ENCODE peak calls at places on chromosomes 13 and 19, in eight cellular contexts. One of them, this sample, is unnamed. For H3K4me1, the result is how much of the 10 kb centered on the place peaks cover.

GRCh38 chr13:33797622-33798021 is 20.3 kb upstream of the RFC3 start:
- DNase-seq in CD8-positive, alpha-beta memory T cell: no peak
- DNase-seq in fibroblast of lung: peak
- DNase-seq in stomach: no peak
- DNase-seq in mucosa of descending colon: no peak
- DNase-seq in transverse colon: no peak
- DNase-seq in H9: no peak
- DNase-seq in mesendoderm: no peak
- DNase-seq in this sample: no peak

GRCh38 chr19:10159610-10160009 is 35.1 kb downstream of the DNMT1 start:
- DNase-seq in fibroblast of lung: no peak
- DNase-seq in CD8-positive, alpha-beta memory T cell: no peak
- DNase-seq in stomach: no peak
- DNase-seq in mucosa of descending colon: no peak
- DNase-seq in H9: no peak
- DNase-seq in mesendoderm: no peak
- DNase-seq in transverse colon: no peak
- DNase-seq in this sample: no peak

GRCh38 chr13:26046639-26047038 is 5.2 kb downstream of the SHISA2 start:
- DNase-seq in mucosa of descending colon: no peak
- DNase-seq in transverse colon: no peak
- DNase-seq in stomach: no peak
- DNase-seq in fibroblast of lung: no peak
- DNase-seq in H9: no peak
- DNase-seq in mesendoderm: no peak
- DNase-seq in CD8-positive, alpha-beta memory T cell: no peak
- DNase-seq in this sample: no peak

GRCh38 chr19:44576843-44577565 is 36.4 kb upstream of the IGSF23 start:
- DNase-seq in CD8-positive, alpha-beta memory T cell: no peak
- DNase-seq in mucosa of descending colon: no peak
- DNase-seq in stomach: peak
- DNase-seq in mesendoderm: peak
- DNase-seq in fibroblast of lung: peak
- DNase-seq in transverse colon: peak
- DNase-seq in H9: peak
- DNase-seq in this sample: no peak

GRCh38 chr13:85693889-85694511 is 105.2 kb downstream of the SLITRK6 start:
- DNase-seq in transverse colon: no peak
- DNase-seq in fibroblast of lung: peak
- DNase-seq in stomach: no peak
- DNase-seq in mucosa of descending colon: no peak
- DNase-seq in mesendoderm: peak
- DNase-seq in CD8-positive, alpha-beta memory T cell: no peak
- DNase-seq in H9: no peak
- DNase-seq in this sample: no peak

GRCh38 chr19:42176990-42177685 is 40.3 kb downstream of the DEDD2 start:
- DNase-seq in CD8-positive, alpha-beta memory T cell: peak
- DNase-seq in mesendoderm: peak
- DNase-seq in H9: peak
- DNase-seq in fibroblast of lung: peak
- DNase-seq in transverse colon: peak
- DNase-seq in stomach: peak
- DNase-seq in mucosa of descending colon: peak
- DNase-seq in this sample: peak

GRCh38 chr19:3112375-3113099 is 18.4 kb downstream of the GNA11 start:
- DNase-seq in CD8-positive, alpha-beta memory T cell: no peak
- DNase-seq in transverse colon: no peak
- DNase-seq in H9: no peak
- DNase-seq in mucosa of descending colon: no peak
- DNase-seq in mesendoderm: no peak
- DNase-seq in stomach: no peak
- DNase-seq in fibroblast of lung: no peak
- DNase-seq in this sample: no peak

GRCh38 chr13:110683203-110683883 is 22.6 kb downstream of the CARS2 start:
- DNase-seq in stomach: no peak
- DNase-seq in mesendoderm: peak
- DNase-seq in CD8-positive, alpha-beta memory T cell: no peak
- DNase-seq in fibroblast of lung: peak
- DNase-seq in H9: no peak
- DNase-seq in transverse colon: no peak
- DNase-seq in mucosa of descending colon: no peak
- DNase-seq in this sample: no peak

GRCh38 chr13:38543561-38543960 is 143.3 kb upstream of the FREM2 start:
- DNase-seq in stomach: no peak
- DNase-seq in mucosa of descending colon: no peak
- DNase-seq in fibroblast of lung: no peak
- DNase-seq in mesendoderm: no peak
- DNase-seq in H9: no peak
- DNase-seq in transverse colon: no peak
- DNase-seq in CD8-positive, alpha-beta memory T cell: no peak
- DNase-seq in this sample: no peak

GRCh38 chr19:48006762-48007161 is 12.3 kb downstream of the ELSPBP1 start:
- DNase-seq in fibroblast of lung: no peak
- DNase-seq in transverse colon: no peak
- DNase-seq in H9: peak
- DNase-seq in CD8-positive, alpha-beta memory T cell: no peak
- DNase-seq in mesendoderm: peak
- DNase-seq in stomach: no peak
- DNase-seq in mucosa of descending colon: no peak
- DNase-seq in this sample: no peak

GRCh38 chr13:61546413-61546812 is 130.8 kb upstream of the PCDH20 start:
- DNase-seq in H9: no peak
- DNase-seq in fibroblast of lung: no peak
- DNase-seq in CD8-positive, alpha-beta memory T cell: no peak
- DNase-seq in mesendoderm: no peak
- DNase-seq in stomach: no peak
- DNase-seq in mucosa of descending colon: no peak
- DNase-seq in transverse colon: no peak
- DNase-seq in this sample: no peak

GRCh38 chr13:110361365-110361911 is 54.4 kb downstream of the COL4A2 start:
- DNase-seq in mucosa of descending colon: peak
- DNase-seq in transverse colon: peak
- DNase-seq in mesendoderm: no peak
- DNase-seq in CD8-positive, alpha-beta memory T cell: no peak
- DNase-seq in stomach: no peak
- DNase-seq in fibroblast of lung: peak
- DNase-seq in H9: no peak
- DNase-seq in this sample: no peak

GRCh38 chr13:39536906-39537305 is 66.1 kb downstream of the LHFPL6 start:
- DNase-seq in mesendoderm: no peak
- DNase-seq in CD8-positive, alpha-beta memory T cell: no peak
- DNase-seq in mucosa of descending colon: no peak
- DNase-seq in H9: no peak
- DNase-seq in fibroblast of lung: no peak
- DNase-seq in transverse colon: no peak
- DNase-seq in stomach: no peak
- DNase-seq in this sample: no peak

GRCh38 chr13:106610511-106610910 is 42.6 kb upstream of the ARGLU1 start:
- DNase-seq in mucosa of descending colon: no peak
- DNase-seq in H9: no peak
- DNase-seq in mesendoderm: no peak
- DNase-seq in stomach: no peak
- DNase-seq in fibroblast of lung: peak
- DNase-seq in CD8-positive, alpha-beta memory T cell: no peak
- DNase-seq in transverse colon: no peak
- DNase-seq in this sample: no peak

GRCh38 chr19:1287622-1288527 is 2.2 kb downstream of the EFNA2 start:
- DNase-seq in stomach: no peak
- DNase-seq in CD8-positive, alpha-beta memory T cell: no peak
- DNase-seq in transverse colon: no peak
- DNase-seq in mucosa of descending colon: peak
- DNase-seq in mesendoderm: no peak
- DNase-seq in fibroblast of lung: no peak
- DNase-seq in H9: no peak
- DNase-seq in this sample: no peak

GRCh38 chr13:30044932-30045331 is 194.5 kb upstream of the UBL3 start:
- DNase-seq in CD8-positive, alpha-beta memory T cell: no peak
- DNase-seq in mucosa of descending colon: no peak
- DNase-seq in fibroblast of lung: no peak
- DNase-seq in stomach: no peak
- DNase-seq in mesendoderm: no peak
- DNase-seq in H9: no peak
- DNase-seq in transverse colon: no peak
- DNase-seq in this sample: no peak

GRCh38 chr19:41896581-41896942 is 13.6 kb downstream of the ARHGEF1 start:
- DNase-seq in mucosa of descending colon: no peak
- DNase-seq in stomach: no peak
- DNase-seq in mesendoderm: no peak
- DNase-seq in H9: no peak
- DNase-seq in CD8-positive, alpha-beta memory T cell: no peak
- DNase-seq in transverse colon: no peak
- DNase-seq in fibroblast of lung: no peak
- DNase-seq in this sample: no peak

GRCh38 chr13:51831519-51831918 is 13.5 kb downstream of the TMEM272 start:
- DNase-seq in mesendoderm: no peak
- DNase-seq in stomach: no peak
- DNase-seq in H9: peak
- DNase-seq in mucosa of descending colon: no peak
- DNase-seq in transverse colon: no peak
- DNase-seq in fibroblast of lung: no peak
- DNase-seq in CD8-positive, alpha-beta memory T cell: no peak
- DNase-seq in this sample: no peak

GRCh38 chr19:39206122-39206521 is 2.1 kb upstream of the SYCN start:
- DNase-seq in CD8-positive, alpha-beta memory T cell: no peak
- DNase-seq in mucosa of descending colon: no peak
- DNase-seq in H9: no peak
- DNase-seq in transverse colon: no peak
- DNase-seq in mesendoderm: no peak
- DNase-seq in stomach: no peak
- DNase-seq in fibroblast of lung: no peak
- DNase-seq in this sample: no peak

GRCh38 chr13:112740502-112741131 is 50.8 kb downstream of the ATP11A start:
- DNase-seq in stomach: peak
- DNase-seq in mesendoderm: no peak
- DNase-seq in transverse colon: peak
- DNase-seq in mucosa of descending colon: peak
- DNase-seq in CD8-positive, alpha-beta memory T cell: no peak
- DNase-seq in fibroblast of lung: peak
- DNase-seq in H9: no peak
- DNase-seq in this sample: peak

GRCh38 chr19:33780746-33781145 is 15.9 kb upstream of the KCTD15 start:
- DNase-seq in mucosa of descending colon: no peak
- DNase-seq in H9: no peak
- DNase-seq in transverse colon: no peak
- DNase-seq in stomach: no peak
- DNase-seq in fibroblast of lung: no peak
- DNase-seq in CD8-positive, alpha-beta memory T cell: no peak
- DNase-seq in mesendoderm: no peak
- DNase-seq in this sample: no peak

GRCh38 chr19:54388001-54388802 is 23.5 kb upstream of the LAIR1 start:
- DNase-seq in stomach: no peak
- DNase-seq in H9: no peak
- DNase-seq in fibroblast of lung: no peak
- DNase-seq in CD8-positive, alpha-beta memory T cell: peak
- DNase-seq in mesendoderm: no peak
- DNase-seq in transverse colon: peak
- DNase-seq in mucosa of descending colon: peak
- DNase-seq in this sample: peak
- H3K4me1 ChIP-seq in stomach: under half
- H3K4me1 ChIP-seq in H9: under half
- H3K4me1 ChIP-seq in fibroblast of lung: under half
- H3K4me1 ChIP-seq in CD8-positive, alpha-beta memory T cell: under half
- H3K4me1 ChIP-seq in mesendoderm: under half
- H3K4me1 ChIP-seq in transverse colon: under half
- H3K4me1 ChIP-seq in mucosa of descending colon: under half
- H3K4me1 ChIP-seq in this sample: under half

GRCh38 chr19:40799558-40800338 is 757 bp downstream of the EGLN2 start:
- DNase-seq in CD8-positive, alpha-beta memory T cell: peak
- DNase-seq in fibroblast of lung: no peak
- DNase-seq in transverse colon: no peak
- DNase-seq in mesendoderm: peak
- DNase-seq in mucosa of descending colon: peak
- DNase-seq in H9: no peak
- DNase-seq in stomach: peak
- DNase-seq in this sample: peak
- H3K4me1 ChIP-seq in CD8-positive, alpha-beta memory T cell: half or more
- H3K4me1 ChIP-seq in fibroblast of lung: under half
- H3K4me1 ChIP-seq in transverse colon: half or more
- H3K4me1 ChIP-seq in mesendoderm: under half
- H3K4me1 ChIP-seq in mucosa of descending colon: under half
- H3K4me1 ChIP-seq in H9: under half
- H3K4me1 ChIP-seq in stomach: half or more
- H3K4me1 ChIP-seq in this sample: half or more

DNA sequence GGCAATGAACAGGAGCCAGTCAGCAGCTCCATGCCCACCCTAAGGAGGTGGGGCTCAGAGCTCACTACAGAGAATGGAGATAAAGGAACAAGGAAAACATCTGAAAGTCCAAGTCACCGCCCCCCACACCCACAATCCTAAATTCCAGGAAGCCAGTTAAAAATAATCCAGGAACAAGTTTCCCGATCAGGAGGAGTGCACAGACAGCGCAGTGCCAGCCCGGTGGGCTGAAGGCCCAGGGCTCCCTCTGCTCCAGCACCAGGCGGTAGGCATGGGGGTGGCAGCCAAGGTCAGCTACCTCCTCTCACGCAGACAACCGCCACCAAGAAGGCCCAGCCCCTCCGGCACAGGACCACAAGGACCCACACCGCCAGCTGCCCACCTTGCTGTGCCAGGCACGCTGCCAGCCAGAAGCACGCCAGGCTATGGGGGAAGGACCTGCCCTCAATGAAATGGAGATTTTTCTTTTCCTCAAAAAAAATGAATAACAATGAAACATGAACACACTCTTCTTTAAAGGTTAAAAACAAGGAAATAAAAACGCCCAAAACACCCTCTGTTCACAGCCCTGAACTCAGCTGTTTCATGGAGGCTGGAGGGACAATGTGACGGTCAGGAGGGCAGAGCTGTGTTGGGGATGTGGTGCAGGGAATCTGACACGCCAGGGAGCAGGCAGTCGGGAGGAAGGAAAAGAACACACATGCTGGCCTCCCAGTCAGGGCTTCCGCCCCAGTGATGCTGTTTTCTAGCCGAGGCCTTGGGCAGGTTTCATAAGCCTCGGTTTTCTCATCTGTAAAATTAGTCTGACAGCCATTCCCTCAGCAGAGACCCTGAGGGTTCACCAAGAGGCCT is 11.0 kb downstream of the STK24 start:
- DNase-seq in stomach: peak
- DNase-seq in H9: no peak
- DNase-seq in mesendoderm: no peak
- DNase-seq in mucosa of descending colon: peak
- DNase-seq in transverse colon: peak
- DNase-seq in CD8-positive, alpha-beta memory T cell: no peak
- DNase-seq in fibroblast of lung: no peak
- DNase-seq in this sample: peak
- H3K4me1 ChIP-seq in stomach: under half
- H3K4me1 ChIP-seq in H9: under half
- H3K4me1 ChIP-seq in mesendoderm: under half
- H3K4me1 ChIP-seq in mucosa of descending colon: half or more
- H3K4me1 ChIP-seq in transverse colon: half or more
- H3K4me1 ChIP-seq in CD8-positive, alpha-beta memory T cell: half or more
- H3K4me1 ChIP-seq in fibroblast of lung: under half
- H3K4me1 ChIP-seq in this sample: half or more

DNA sequence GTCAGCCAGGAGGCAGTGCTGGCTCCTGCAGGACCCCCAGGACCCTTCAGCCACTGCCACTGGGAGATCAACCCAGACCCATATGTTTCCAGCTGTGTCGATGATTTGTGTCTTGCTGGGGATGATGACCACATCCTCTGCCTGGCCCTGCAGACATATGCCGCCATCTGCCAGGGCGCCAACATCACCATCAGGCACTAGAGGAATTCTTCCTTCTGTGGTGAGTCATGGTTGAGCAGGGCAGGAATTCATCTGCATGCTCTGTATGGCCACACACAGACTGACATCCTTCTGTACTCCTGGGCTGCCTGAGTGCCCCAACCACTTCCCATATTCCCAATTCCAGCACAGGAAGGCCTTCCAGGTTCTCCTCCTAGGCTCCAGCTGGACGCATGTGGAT is 27.1 kb upstream of the FXYD3 start:
- DNase-seq in mucosa of descending colon: no peak
- DNase-seq in CD8-positive, alpha-beta memory T cell: no peak
- DNase-seq in fibroblast of lung: peak
- DNase-seq in H9: no peak
- DNase-seq in mesendoderm: peak
- DNase-seq in stomach: no peak
- DNase-seq in transverse colon: no peak
- DNase-seq in this sample: no peak
- H3K4me1 ChIP-seq in mucosa of descending colon: under half
- H3K4me1 ChIP-seq in CD8-positive, alpha-beta memory T cell: under half
- H3K4me1 ChIP-seq in fibroblast of lung: under half
- H3K4me1 ChIP-seq in H9: under half
- H3K4me1 ChIP-seq in mesendoderm: under half
- H3K4me1 ChIP-seq in stomach: under half
- H3K4me1 ChIP-seq in transverse colon: under half
- H3K4me1 ChIP-seq in this sample: under half